ENCODE peak calls at places on chromosome 20, in ten cellular contexts. C, Y, G, P, R, N, B, E, S and D are unnamed samples.

GRCh38 chr20:25296094-25297093 is 48.5 kb downstream of the PYGB start:
- DNase-seq in C (no peak), Y (no peak), G (peak), P (no peak), R (no peak), N (peak), B (peak), E (no peak), S (peak), D (peak)

GRCh38 chr20:16069416-16070010 is 503.7 kb downstream of the KIF16B start:
- DNase-seq in C (no peak), Y (no peak), G (no peak), P (no peak), R (peak), N (no peak), B (no peak), E (no peak), S (no peak), D (peak)

GRCh38 chr20:53513489-53514298 is 79.9 kb downstream of the ZNF217 start:
- DNase-seq in C (no peak), Y (no peak), G (no peak), P (no peak), R (no peak), N (peak), B (no peak), E (no peak), S (no peak), D (no peak)

GRCh38 chr20:35329435-35330139 is 37.4 kb upstream of the FAM83C start:
- DNase-seq in C (no peak), Y (no peak), G (peak), P (no peak), R (no peak), N (peak), B (no peak), E (no peak), S (peak), D (peak)

GRCh38 chr20:52439385-52439784 is 247.8 kb upstream of the ZFP64 start:
- DNase-seq in C (no peak), Y (no peak), G (peak), P (no peak), R (no peak), N (no peak), B (no peak), E (no peak), S (no peak), D (no peak)

GRCh38 chr20:19277381-19277780 is 64.9 kb downstream of the SLC24A3 start:
- DNase-seq in C (no peak), Y (no peak), G (no peak), P (no peak), R (no peak), N (no peak), B (no peak), E (no peak), S (no peak), D (no peak)

GRCh38 chr20:57680934-57681914 is 28.6 kb downstream of the PMEPA1 start:
- DNase-seq in C (no peak), Y (no peak), G (no peak), P (no peak), R (peak), N (peak), B (no peak), E (no peak), S (no peak), D (peak)

GRCh38 chr20:40990542-40991120 is 38.0 kb upstream of the TOP1 start:
- DNase-seq in C (peak), Y (peak), G (peak), P (peak), R (peak), N (peak), B (peak), E (peak), S (peak), D (peak)

GRCh38 chr20:57947421-57948176 is 237.8 kb upstream of the PMEPA1 start:
- DNase-seq in C (no peak), Y (no peak), G (no peak), P (no peak), R (no peak), N (no peak), B (peak), E (no peak), S (no peak), D (no peak)

GRCh38 chr20:46801003-46801702 is 91.7 kb downstream of the SLC2A10 start:
- DNase-seq in C (no peak), Y (no peak), G (no peak), P (no peak), R (no peak), N (no peak), B (no peak), E (no peak), S (no peak), D (no peak)

GRCh38 chr20:34426026-34426425 is 63.0 kb downstream of the ITCH start:
- DNase-seq in C (no peak), Y (no peak), G (no peak), P (no peak), R (no peak), N (no peak), B (no peak), E (no peak), S (no peak), D (no peak)

DNA sequence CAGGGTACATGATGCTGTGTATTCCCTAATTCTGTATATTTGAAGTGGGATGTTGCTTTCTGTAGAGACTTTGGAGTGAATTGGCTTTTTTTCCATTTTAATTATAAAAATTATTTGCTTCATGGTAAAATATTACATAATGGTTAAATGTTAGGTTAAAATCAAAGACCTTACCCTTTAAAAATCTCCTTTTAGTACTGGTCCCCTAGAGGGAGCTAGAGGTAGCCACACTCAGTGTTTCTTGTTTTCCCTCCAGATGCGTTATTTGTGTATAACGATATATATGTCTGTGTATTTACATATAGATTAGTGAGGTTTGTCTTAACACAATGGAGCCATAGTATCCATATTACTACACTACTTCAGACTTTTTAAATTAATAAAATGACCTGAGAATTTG is 146.7 kb downstream of the PLCB4 start:
- DNase-seq in C (no peak), Y (no peak), G (no peak), P (no peak), R (no peak), N (no peak), B (no peak), E (no peak), S (no peak), D (peak)
- TF ChIP-seq CTCF in C (peak), Y (no peak), G (peak), P (no peak), R (peak), N (peak), B (peak), E (peak), S (peak), D (peak)

GRCh38 chr20:48006036-48006833 is 221.0 kb upstream of the SULF2 start:
- DNase-seq in C (no peak), Y (no peak), G (no peak), P (no peak), R (peak), N (no peak), B (no peak), E (no peak), S (no peak), D (peak)
- H3K4me3 ChIP-seq in C (no peak), Y (no peak), G (no peak), P (no peak), R (no peak), N (no peak), B (no peak), E (no peak), S (no peak), D (no peak)

DNA sequence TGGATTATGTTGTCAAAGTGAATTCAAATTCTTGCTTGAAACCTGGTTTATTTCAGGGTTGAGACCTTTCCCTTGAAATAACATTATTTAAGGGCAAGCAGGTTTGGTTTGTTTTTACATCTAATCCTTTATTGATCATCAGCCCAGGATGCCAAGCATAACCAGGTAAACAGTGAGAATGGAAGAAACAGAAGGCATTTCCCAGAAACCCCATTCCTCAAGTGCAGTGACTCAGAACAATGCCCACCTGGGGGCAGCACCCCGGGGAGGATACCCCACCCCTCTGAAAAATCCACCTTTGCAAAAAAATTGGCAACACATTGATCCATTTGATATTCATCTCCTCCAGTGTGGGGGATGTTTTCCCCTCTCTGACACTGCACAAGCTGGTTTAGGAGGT is 32.5 kb downstream of the POFUT1 start:
- DNase-seq in C (no peak), Y (no peak), G (no peak), P (no peak), R (no peak), N (no peak), B (no peak), E (no peak), S (no peak), D (no peak)
- TF ChIP-seq CTCF in C (no peak), Y (no peak), G (no peak), P (no peak), R (no peak), N (no peak), B (no peak), E (no peak), S (no peak), D (no peak)

DNA sequence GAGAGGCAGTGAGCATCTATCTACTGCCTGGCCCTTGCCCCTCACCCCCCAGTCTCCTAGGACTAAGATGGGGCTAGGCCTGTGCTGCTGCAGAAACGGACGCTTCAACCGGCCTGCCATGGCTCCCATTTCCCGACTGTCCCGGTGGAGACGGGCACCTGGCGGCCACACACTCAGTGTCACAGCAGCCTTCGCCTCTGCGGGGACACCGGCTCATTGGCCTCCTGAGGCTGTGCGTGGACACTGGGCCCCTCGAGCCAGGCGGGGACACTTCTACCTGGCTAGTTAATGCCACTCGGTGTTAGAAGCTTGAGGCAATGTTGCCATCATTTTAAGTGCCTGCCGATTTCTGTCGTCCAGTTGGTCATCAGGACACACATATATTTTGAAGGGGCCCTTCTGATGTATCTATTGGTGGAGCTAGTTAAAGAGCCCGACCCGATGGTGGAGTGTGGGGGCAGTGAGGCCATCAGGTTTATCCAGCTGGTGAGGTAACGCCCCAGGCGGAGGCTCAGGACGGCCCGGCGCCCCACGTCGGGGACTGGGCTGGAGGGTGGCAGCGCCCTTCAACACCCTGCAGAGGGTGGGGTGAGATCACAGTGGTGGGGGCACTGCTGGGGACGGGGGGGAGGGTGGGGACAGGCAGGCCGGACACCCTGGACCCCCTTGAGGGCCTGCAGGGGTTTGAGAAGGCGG is 58.9 kb upstream of the GATA5 start:
- DNase-seq in C (no peak), Y (no peak), G (no peak), P (no peak), R (no peak), N (no peak), B (no peak), E (no peak), S (no peak), D (no peak)
- H3K4me3 ChIP-seq in C (no peak), Y (no peak), G (no peak), P (no peak), R (no peak), N (no peak), B (no peak), E (no peak), S (no peak), D (no peak)

DNA sequence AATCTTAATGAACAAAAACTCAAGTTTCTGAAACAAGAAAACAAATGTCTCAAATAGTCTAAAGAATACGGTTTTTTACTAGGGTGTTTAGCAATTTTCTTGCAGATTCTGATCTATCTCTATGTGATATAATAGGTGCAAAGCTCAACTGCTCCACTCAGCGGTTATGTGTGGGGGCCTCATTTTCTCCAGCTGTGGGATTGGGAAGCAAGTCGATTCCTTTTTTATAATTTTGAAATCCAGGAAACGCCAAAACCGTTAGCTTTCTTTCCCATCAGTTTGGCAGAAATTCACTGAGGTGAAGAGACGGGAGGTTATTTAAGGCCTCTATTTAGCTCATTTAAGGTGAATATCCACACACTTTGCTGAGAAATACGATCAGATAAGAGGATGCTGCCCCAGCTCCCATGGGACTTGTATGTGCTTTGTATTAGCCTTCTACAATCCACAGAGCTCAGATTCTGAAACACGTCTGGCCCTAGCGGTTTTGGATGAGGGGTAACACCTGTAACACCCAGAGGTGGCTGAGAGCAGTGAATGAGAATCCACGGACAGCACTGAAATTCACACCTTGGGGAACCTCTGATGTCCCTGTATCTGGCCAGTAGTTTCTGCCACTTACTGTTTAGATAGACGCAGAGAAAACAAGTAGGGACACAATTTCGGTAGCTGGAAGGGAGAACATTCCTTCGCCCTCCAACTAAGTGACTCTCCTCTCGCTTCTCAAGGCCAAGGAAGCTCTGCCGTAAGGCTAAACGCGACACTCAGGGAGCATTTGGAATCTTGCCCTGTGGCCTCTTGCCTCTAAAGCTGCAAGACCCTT is 6.6 kb upstream of the BCAS4 start:
- DNase-seq in C (peak), Y (peak), G (no peak), P (peak), R (no peak), N (no peak), B (peak), E (no peak), S (peak), D (no peak)
- TF ChIP-seq CTCF in C (peak), Y (peak), G (peak), P (no peak), R (no peak), N (no peak), B (peak), E (peak), S (peak), D (no peak)

GRCh38 chr20:38920411-38920810 is 5.8 kb upstream of the FAM83D start:
- DNase-seq in C (no peak), Y (no peak), G (no peak), P (no peak), R (no peak), N (no peak), B (no peak), E (no peak), S (no peak), D (no peak)

GRCh38 chr20:38915355-38915754 is 10.9 kb upstream of the FAM83D start:
- DNase-seq in C (no peak), Y (no peak), G (no peak), P (no peak), R (no peak), N (no peak), B (no peak), E (no peak), S (no peak), D (no peak)

GRCh38 chr20:38918172-38918571 is 8.0 kb upstream of the FAM83D start:
- DNase-seq in C (no peak), Y (no peak), G (no peak), P (no peak), R (no peak), N (no peak), B (no peak), E (no peak), S (no peak), D (no peak)

GRCh38 chr20:38920851-38921250 is 5.4 kb upstream of the FAM83D start:
- DNase-seq in C (no peak), Y (no peak), G (no peak), P (no peak), R (no peak), N (no peak), B (no peak), E (no peak), S (no peak), D (no peak)

GRCh38 chr20:38919683-38920082 is 6.5 kb upstream of the FAM83D start:
- DNase-seq in C (no peak), Y (no peak), G (no peak), P (no peak), R (no peak), N (no peak), B (no peak), E (no peak), S (no peak), D (no peak)
- H3K4me3 ChIP-seq in C (no peak), Y (no peak), G (no peak), P (no peak), R (no peak), N (no peak), B (no peak), E (no peak), S (no peak), D (no peak)

GRCh38 chr20:63538204-63539091 is 1.3 kb upstream of the PTK6 start:
- DNase-seq in C (no peak), Y (peak), G (no peak), P (peak), R (no peak), N (peak), B (no peak), E (peak), S (no peak), D (peak)
- TF ChIP-seq CTCF in C (peak), Y (no peak), G (no peak), P (no peak), R (no peak), N (no peak), B (peak), E (peak), S (no peak), D (no peak)

GRCh38 chr20:43669332-43669731 is 2.4 kb downstream of the MYBL2 start:
- DNase-seq in C (no peak), Y (no peak), G (no peak), P (no peak), R (no peak), N (no peak), B (no peak), E (no peak), S (no peak), D (no peak)
- H3K4me3 ChIP-seq in C (no peak), Y (no peak), G (no peak), P (no peak), R (no peak), N (no peak), B (no peak), E (no peak), S (no peak), D (no peak)

GRCh38 chr20:50728981-50729874 is 2.2 kb upstream of the PARD6B start:
- DNase-seq in C (no peak), Y (peak), G (no peak), P (peak), R (no peak), N (peak), B (no peak), E (no peak), S (no peak), D (no peak)

GRCh38 chr20:50729925-50730764 is 1.2 kb upstream of the PARD6B start:
- DNase-seq in C (no peak), Y (no peak), G (peak), P (no peak), R (no peak), N (peak), B (peak), E (no peak), S (no peak), D (no peak)

GRCh38 chr20:50731930-50732690 is 730 bp downstream of the PARD6B start:
- DNase-seq in C (no peak), Y (no peak), G (peak), P (no peak), R (no peak), N (no peak), B (no peak), E (no peak), S (no peak), D (no peak)

GRCh38 chr20:50730765-50731054 is 670 bp upstream of the PARD6B start:
- DNase-seq in C (no peak), Y (no peak), G (no peak), P (no peak), R (no peak), N (no peak), B (no peak), E (no peak), S (no peak), D (no peak)

DNA sequence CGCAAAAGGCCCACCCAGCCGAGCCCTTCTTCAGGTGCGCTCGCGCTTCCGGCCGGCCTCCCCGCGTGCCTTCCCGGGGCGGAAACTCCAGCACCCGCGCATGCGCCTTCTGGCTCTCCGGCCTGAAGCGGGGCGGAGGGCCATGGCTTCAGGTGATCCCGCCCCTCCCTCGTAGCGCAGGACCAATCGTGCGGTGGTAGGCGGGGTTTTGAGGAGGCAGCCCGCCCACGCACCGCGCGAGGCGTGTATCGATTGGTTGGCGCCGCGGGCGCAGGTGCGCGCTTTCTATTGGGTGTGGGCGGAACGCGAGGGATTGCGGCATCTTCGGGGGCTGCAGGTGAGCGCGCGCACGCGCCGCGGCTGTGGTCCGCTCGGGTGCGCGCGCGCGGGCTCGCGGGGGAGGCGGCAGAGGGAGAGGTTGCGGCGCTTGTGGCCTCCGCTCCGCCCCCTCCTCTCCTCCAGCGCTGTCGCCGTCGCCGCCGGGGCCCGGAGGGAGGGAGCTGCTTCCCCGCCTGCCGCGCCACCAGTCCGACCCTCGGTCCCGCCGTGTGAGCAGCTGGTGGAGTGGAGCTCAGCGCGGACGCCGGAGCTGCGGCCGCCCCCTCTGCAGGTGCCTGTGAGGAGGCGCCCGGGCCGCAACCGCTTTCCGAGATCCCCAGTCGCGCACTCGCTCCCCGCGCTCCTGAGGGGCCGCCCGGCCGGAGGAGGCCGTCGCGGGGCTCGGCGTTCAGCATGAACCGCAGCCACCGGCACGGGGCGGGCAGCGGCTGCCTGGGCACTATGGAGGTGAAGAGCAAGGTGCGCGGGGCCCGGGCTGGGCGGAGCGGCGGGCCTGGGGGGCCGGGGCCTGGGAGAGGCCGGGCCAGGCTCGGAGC is at the start of gene PARD6B:
- DNase-seq in C (peak), Y (peak), G (peak), P (peak), R (peak), N (peak), B (peak), E (peak), S (peak), D (peak)
- TF ChIP-seq CTCF in C (no peak), Y (no peak), G (no peak), P (no peak), R (no peak), N (no peak), B (no peak), E (no peak), S (no peak), D (no peak)